ENCODE peak calls at places on chromosomes 3 and 15, in eight cellular contexts. One of them, this sample, is unnamed.

GRCh38 chr15:80931191-80931590 is 58.4 kb downstream of the MESD start:
- DNase-seq in esophagus squamous epithelium: no peak
- DNase-seq in heart left ventricle: no peak
- DNase-seq in ovary: no peak
- DNase-seq in A549: no peak
- DNase-seq in body of pancreas: no peak
- DNase-seq in HCT116: no peak
- DNase-seq in IMR-90: no peak
- DNase-seq in this sample: no peak

GRCh38 chr3:62233065-62233464 is 140.3 kb downstream of the FEZF2 start:
- DNase-seq in esophagus squamous epithelium: no peak
- DNase-seq in heart left ventricle: no peak
- DNase-seq in ovary: no peak
- DNase-seq in A549: peak; percentile 1
- DNase-seq in body of pancreas: no peak
- DNase-seq in HCT116: no peak
- DNase-seq in IMR-90: no peak
- DNase-seq in this sample: no peak

GRCh38 chr3:159786489-159787181 is 202.0 kb upstream of the IL12A start:
- DNase-seq in esophagus squamous epithelium: no peak
- DNase-seq in heart left ventricle: no peak
- DNase-seq in ovary: no peak
- DNase-seq in A549: peak; percentile 57
- DNase-seq in body of pancreas: no peak
- DNase-seq in HCT116: no peak
- DNase-seq in IMR-90: no peak
- DNase-seq in this sample: no peak

GRCh38 chr15:67145307-67145610 is 79.9 kb downstream of the SMAD3 start:
- DNase-seq in esophagus squamous epithelium: no peak
- DNase-seq in heart left ventricle: no peak
- DNase-seq in ovary: no peak
- DNase-seq in A549: no peak
- DNase-seq in body of pancreas: no peak
- DNase-seq in HCT116: no peak
- DNase-seq in IMR-90: no peak
- DNase-seq in this sample: no peak

GRCh38 chr3:31704651-31705179 is 172.0 kb downstream of the STT3B start:
- DNase-seq in esophagus squamous epithelium: no peak
- DNase-seq in heart left ventricle: no peak
- DNase-seq in ovary: no peak
- DNase-seq in A549: peak; percentile 51
- DNase-seq in body of pancreas: peak; percentile 79
- DNase-seq in HCT116: peak; percentile 55
- DNase-seq in IMR-90: peak; percentile 92
- DNase-seq in this sample: peak; percentile 7

GRCh38 chr3:183526838-183527420 is 28.6 kb downstream of the KLHL6 start:
- DNase-seq in esophagus squamous epithelium: no peak
- DNase-seq in heart left ventricle: no peak
- DNase-seq in ovary: no peak
- DNase-seq in A549: no peak
- DNase-seq in body of pancreas: no peak
- DNase-seq in HCT116: no peak
- DNase-seq in IMR-90: no peak
- DNase-seq in this sample: no peak

GRCh38 chr3:173770796-173771573 is 373.4 kb downstream of the NLGN1 start:
- DNase-seq in esophagus squamous epithelium: no peak
- DNase-seq in heart left ventricle: no peak
- DNase-seq in ovary: no peak
- DNase-seq in A549: no peak
- DNase-seq in body of pancreas: no peak
- DNase-seq in HCT116: no peak
- DNase-seq in IMR-90: peak; percentile 15
- DNase-seq in this sample: no peak

GRCh38 chr3:50600841-50601591 is 10.6 kb downstream of the CISH start:
- DNase-seq in esophagus squamous epithelium: no peak
- DNase-seq in heart left ventricle: peak; percentile 96
- DNase-seq in ovary: peak; percentile 97
- DNase-seq in A549: peak; percentile 89
- DNase-seq in body of pancreas: peak; percentile 99
- DNase-seq in HCT116: peak; percentile 77
- DNase-seq in IMR-90: peak; percentile 95
- DNase-seq in this sample: peak; percentile 91

GRCh38 chr15:87365221-87365620 is 891.3 kb downstream of the NTRK3 start:
- DNase-seq in esophagus squamous epithelium: no peak
- DNase-seq in heart left ventricle: no peak
- DNase-seq in ovary: no peak
- DNase-seq in A549: no peak
- DNase-seq in body of pancreas: no peak
- DNase-seq in HCT116: no peak
- DNase-seq in IMR-90: peak; percentile 69
- DNase-seq in this sample: no peak

GRCh38 chr3:72533584-72534473 is 314.4 kb downstream of the SHQ1 start:
- DNase-seq in esophagus squamous epithelium: no peak
- DNase-seq in heart left ventricle: no peak
- DNase-seq in ovary: no peak
- DNase-seq in A549: no peak
- DNase-seq in body of pancreas: peak; percentile 35
- DNase-seq in HCT116: no peak
- DNase-seq in IMR-90: no peak
- DNase-seq in this sample: peak; percentile 47

DNA sequence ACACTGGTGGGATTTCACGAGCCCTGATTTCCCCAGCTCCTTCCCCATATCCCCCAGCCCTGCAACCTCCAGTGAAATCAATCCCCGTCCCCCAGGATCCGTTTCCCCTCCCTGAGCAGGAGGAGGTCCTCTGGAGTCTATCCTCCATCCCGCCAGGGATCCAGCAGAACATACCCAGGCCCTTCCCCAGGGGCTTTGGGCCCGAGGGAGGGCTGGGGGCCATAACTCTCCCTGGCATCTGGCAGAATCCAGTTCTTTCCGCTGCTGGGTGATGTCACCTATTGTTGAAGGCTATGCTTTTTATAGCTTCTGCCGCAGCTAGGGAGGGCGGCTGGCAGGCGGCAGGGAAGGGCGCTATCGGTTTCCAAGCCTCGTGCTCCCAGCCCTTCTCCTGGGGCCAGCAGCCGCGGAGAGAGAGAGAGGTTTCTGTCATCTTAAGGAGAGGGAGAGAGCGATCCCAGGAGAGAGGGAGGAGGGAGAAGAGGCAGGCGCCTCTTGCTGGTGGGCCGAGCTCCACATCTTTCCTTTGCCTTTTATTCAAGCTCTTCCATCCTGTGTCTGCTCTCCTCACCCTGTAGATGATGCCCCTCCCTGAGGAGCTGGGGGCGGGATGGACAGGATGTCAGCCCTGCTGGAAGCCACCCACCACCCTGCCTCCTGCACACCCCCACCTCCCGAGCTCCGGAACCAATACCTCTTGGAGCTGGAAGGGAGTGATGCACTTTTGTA is 120.1 kb downstream of the ANP32A start:
- DNase-seq in esophagus squamous epithelium: no peak
- DNase-seq in heart left ventricle: peak; percentile 83
- DNase-seq in ovary: peak; percentile 77
- DNase-seq in A549: no peak
- DNase-seq in body of pancreas: no peak
- DNase-seq in HCT116: no peak
- DNase-seq in IMR-90: peak; percentile 59
- DNase-seq in this sample: no peak
- TF ChIP-seq POLR2A in esophagus squamous epithelium: no peak
- TF ChIP-seq POLR2A in heart left ventricle: no peak
- TF ChIP-seq POLR2A in ovary: no peak
- TF ChIP-seq POLR2A in A549: no peak
- TF ChIP-seq POLR2A in body of pancreas: no peak
- TF ChIP-seq POLR2A in HCT116: no peak
- TF ChIP-seq POLR2A in IMR-90: no peak
- TF ChIP-seq POLR2A in this sample: no peak

GRCh38 chr3:10178892-10179291 is 14.2 kb downstream of the IRAK2 start:
- DNase-seq in esophagus squamous epithelium: no peak
- DNase-seq in heart left ventricle: no peak
- DNase-seq in ovary: no peak
- DNase-seq in A549: no peak
- DNase-seq in body of pancreas: no peak
- DNase-seq in HCT116: no peak
- DNase-seq in IMR-90: no peak
- DNase-seq in this sample: no peak

GRCh38 chr3:10173095-10173925 is 8.6 kb downstream of the IRAK2 start:
- DNase-seq in esophagus squamous epithelium: no peak
- DNase-seq in heart left ventricle: no peak
- DNase-seq in ovary: no peak
- DNase-seq in A549: peak; percentile 26
- DNase-seq in body of pancreas: no peak
- DNase-seq in HCT116: no peak
- DNase-seq in IMR-90: peak; percentile 61
- DNase-seq in this sample: no peak

GRCh38 chr3:10170915-10171478 is 6.3 kb downstream of the IRAK2 start:
- DNase-seq in esophagus squamous epithelium: no peak
- DNase-seq in heart left ventricle: no peak
- DNase-seq in ovary: no peak
- DNase-seq in A549: no peak
- DNase-seq in body of pancreas: no peak
- DNase-seq in HCT116: no peak
- DNase-seq in IMR-90: no peak
- DNase-seq in this sample: no peak

GRCh38 chr3:10177737-10178136 is 13.0 kb downstream of the IRAK2 start:
- DNase-seq in esophagus squamous epithelium: no peak
- DNase-seq in heart left ventricle: no peak
- DNase-seq in ovary: no peak
- DNase-seq in A549: no peak
- DNase-seq in body of pancreas: no peak
- DNase-seq in HCT116: no peak
- DNase-seq in IMR-90: no peak
- DNase-seq in this sample: no peak

DNA sequence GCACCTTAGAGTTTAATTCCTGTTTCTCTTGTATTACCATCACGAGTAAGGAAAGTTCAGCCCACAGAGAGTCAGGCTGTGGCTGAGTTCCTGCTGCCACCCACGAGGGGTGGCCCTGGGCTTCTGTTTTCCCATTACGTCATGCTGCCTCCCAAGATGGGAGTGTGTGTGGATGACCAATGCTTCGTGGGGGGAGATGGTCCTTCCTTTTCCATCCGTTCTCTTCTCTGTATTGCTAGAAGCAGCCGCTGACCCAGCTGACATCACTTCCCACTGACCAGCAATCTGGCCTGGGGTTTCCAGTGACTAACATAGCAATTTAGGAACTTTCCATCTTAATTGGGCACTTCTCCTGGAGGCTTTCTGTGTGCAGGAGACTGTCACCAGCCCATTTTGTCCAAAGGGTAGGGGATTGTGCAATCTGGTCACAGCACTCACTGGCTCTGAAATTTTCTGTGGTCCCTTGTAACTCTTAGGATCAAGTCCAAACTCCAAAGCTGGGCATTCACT is 9.3 kb downstream of the IRAK2 start:
- DNase-seq in esophagus squamous epithelium: no peak
- DNase-seq in heart left ventricle: peak; percentile 80
- DNase-seq in ovary: no peak
- DNase-seq in A549: peak; percentile 77
- DNase-seq in body of pancreas: peak; percentile 84
- DNase-seq in HCT116: no peak
- DNase-seq in IMR-90: peak; percentile 100
- DNase-seq in this sample: no peak
- TF ChIP-seq POLR2A in esophagus squamous epithelium: no peak
- TF ChIP-seq POLR2A in heart left ventricle: no peak
- TF ChIP-seq POLR2A in ovary: no peak
- TF ChIP-seq POLR2A in A549: no peak
- TF ChIP-seq POLR2A in body of pancreas: no peak
- TF ChIP-seq POLR2A in HCT116: no peak
- TF ChIP-seq POLR2A in IMR-90: peak; percentile 29
- TF ChIP-seq POLR2A in this sample: no peak

DNA sequence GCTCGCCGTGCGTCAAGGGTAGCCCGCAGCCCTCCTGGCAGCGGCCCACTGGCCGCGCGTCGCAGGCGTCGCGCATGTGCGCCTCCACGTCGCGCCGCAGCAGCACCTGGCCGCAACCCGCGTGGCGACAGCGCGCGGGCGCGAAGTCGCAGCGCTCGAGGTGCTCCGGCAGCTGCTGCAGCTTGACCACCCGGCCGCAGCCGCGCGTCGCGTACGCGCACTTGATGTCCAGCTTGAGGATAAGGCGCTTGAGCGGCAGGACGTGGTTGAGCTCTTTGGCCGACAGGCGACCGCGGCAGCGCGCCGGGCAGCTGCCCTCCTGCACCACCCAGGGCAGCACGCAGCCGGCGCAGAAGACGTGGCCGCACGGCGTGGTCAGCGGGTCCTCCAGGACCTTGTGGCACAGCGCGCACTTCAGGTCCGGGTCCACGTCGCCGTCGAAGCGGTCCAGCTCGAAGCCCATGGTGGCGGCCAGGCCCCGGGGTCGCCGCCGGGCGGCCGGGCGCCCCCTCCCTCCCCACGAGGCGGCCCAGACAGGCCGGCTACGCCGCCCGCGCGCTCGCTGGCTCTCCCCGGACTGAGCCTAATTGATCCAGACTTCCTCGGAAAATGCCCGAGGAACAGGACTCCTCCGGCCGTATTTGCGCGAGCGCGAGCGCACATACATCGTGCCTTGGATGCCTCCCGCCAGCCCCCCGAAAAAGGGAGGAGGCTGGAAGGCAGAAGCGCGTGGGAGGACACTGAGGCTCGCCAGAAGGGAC is at the start of gene PDZRN3:
- DNase-seq in esophagus squamous epithelium: no peak
- DNase-seq in heart left ventricle: peak; percentile 65
- DNase-seq in ovary: peak; percentile 87
- DNase-seq in A549: no peak
- DNase-seq in body of pancreas: peak; percentile 69
- DNase-seq in HCT116: no peak
- DNase-seq in IMR-90: peak; percentile 82
- DNase-seq in this sample: no peak
- TF ChIP-seq POLR2A in esophagus squamous epithelium: no peak
- TF ChIP-seq POLR2A in heart left ventricle: peak; percentile 87
- TF ChIP-seq POLR2A in ovary: peak; percentile 83
- TF ChIP-seq POLR2A in A549: no peak
- TF ChIP-seq POLR2A in body of pancreas: peak; percentile 39
- TF ChIP-seq POLR2A in HCT116: no peak
- TF ChIP-seq POLR2A in IMR-90: peak; percentile 71
- TF ChIP-seq POLR2A in this sample: no peak

GRCh38 chr15:65184944-65185717 is at the start of gene CLPX:
- DNase-seq in esophagus squamous epithelium: peak; percentile 68
- DNase-seq in heart left ventricle: peak; percentile 92
- DNase-seq in ovary: peak; percentile 92
- DNase-seq in A549: peak; percentile 98
- DNase-seq in body of pancreas: peak; percentile 98
- DNase-seq in HCT116: peak; percentile 92
- DNase-seq in IMR-90: peak; percentile 89
- DNase-seq in this sample: peak; percentile 97

GRCh38 chr15:65183847-65184159 is 1.3 kb downstream of the CLPX start:
- DNase-seq in esophagus squamous epithelium: no peak
- DNase-seq in heart left ventricle: no peak
- DNase-seq in ovary: no peak
- DNase-seq in A549: no peak
- DNase-seq in body of pancreas: no peak
- DNase-seq in HCT116: no peak
- DNase-seq in IMR-90: no peak
- DNase-seq in this sample: peak; percentile 62

GRCh38 chr15:65182538-65182937 is 2.6 kb downstream of the CLPX start:
- DNase-seq in esophagus squamous epithelium: no peak
- DNase-seq in heart left ventricle: no peak
- DNase-seq in ovary: no peak
- DNase-seq in A549: no peak
- DNase-seq in body of pancreas: no peak
- DNase-seq in HCT116: no peak
- DNase-seq in IMR-90: no peak
- DNase-seq in this sample: no peak

GRCh38 chr15:65180167-65180566 is 5.0 kb downstream of the CLPX start:
- DNase-seq in esophagus squamous epithelium: no peak
- DNase-seq in heart left ventricle: no peak
- DNase-seq in ovary: no peak
- DNase-seq in A549: no peak
- DNase-seq in body of pancreas: no peak
- DNase-seq in HCT116: no peak
- DNase-seq in IMR-90: no peak
- DNase-seq in this sample: no peak

GRCh38 chr15:65184305-65184943 is 718 bp downstream of the CLPX start:
- DNase-seq in esophagus squamous epithelium: no peak
- DNase-seq in heart left ventricle: peak; percentile 62
- DNase-seq in ovary: peak; percentile 64
- DNase-seq in A549: peak; percentile 71
- DNase-seq in body of pancreas: peak; percentile 69
- DNase-seq in HCT116: no peak
- DNase-seq in IMR-90: peak; percentile 57
- DNase-seq in this sample: peak; percentile 80
- TF ChIP-seq POLR2A in esophagus squamous epithelium: no peak
- TF ChIP-seq POLR2A in heart left ventricle: no peak
- TF ChIP-seq POLR2A in ovary: no peak
- TF ChIP-seq POLR2A in A549: no peak
- TF ChIP-seq POLR2A in body of pancreas: peak; percentile 62
- TF ChIP-seq POLR2A in HCT116: no peak
- TF ChIP-seq POLR2A in IMR-90: no peak
- TF ChIP-seq POLR2A in this sample: no peak